ENCODE peak calls at places on chromosomes 3 and 15, in seven cellular contexts. S, G, U, Y, B, A and J are unnamed samples.

GRCh38 chr15:98876461-98877369 is 130.9 kb downstream of the PGPEP1L start:
- DNase-seq in S (peak; percentile 49), G (peak; percentile 28), U (no peak), Y (no peak), B (no peak), A (peak; percentile 43), J (no peak)

GRCh38 chr15:80415331-80415730 is 11.1 kb downstream of the ARNT2 start:
- DNase-seq in S (no peak), G (no peak), U (no peak), Y (no peak), B (no peak), A (no peak), J (no peak)

GRCh38 chr3:131348911-131349310 is 32.7 kb upstream of the NUDT16 start:
- DNase-seq in S (no peak), G (no peak), U (no peak), Y (no peak), B (no peak), A (no peak), J (no peak)

GRCh38 chr15:90035835-90036220 is 34.7 kb downstream of the ZNF710 start:
- DNase-seq in S (no peak), G (peak; percentile 19), U (no peak), Y (no peak), B (no peak), A (no peak), J (no peak)

GRCh38 chr3:156797368-156797767 is 28.8 kb upstream of the LEKR1 start:
- DNase-seq in S (no peak), G (no peak), U (no peak), Y (no peak), B (no peak), A (no peak), J (no peak)

GRCh38 chr3:25803833-25804232 is 13.9 kb downstream of the OXSM start:
- DNase-seq in S (no peak), G (no peak), U (no peak), Y (no peak), B (no peak), A (no peak), J (no peak)

GRCh38 chr3:71039332-71039731 is 544.2 kb downstream of the FOXP1 start:
- DNase-seq in S (no peak), G (no peak), U (no peak), Y (no peak), B (no peak), A (no peak), J (no peak)

GRCh38 chr3:64455351-64455750 is 230.1 kb upstream of the PRICKLE2 start:
- DNase-seq in S (no peak), G (no peak), U (no peak), Y (no peak), B (no peak), A (no peak), J (no peak)

GRCh38 chr3:165159760-165160421 is 36.3 kb downstream of the SLITRK3 start:
- DNase-seq in S (no peak), G (no peak), U (no peak), Y (no peak), B (no peak), A (peak; percentile 1), J (no peak)

GRCh38 chr3:28008235-28008634 is 233.2 kb upstream of the CMC1 start:
- DNase-seq in S (no peak), G (no peak), U (no peak), Y (no peak), B (no peak), A (no peak), J (no peak)

GRCh38 chr3:172939651-172940293 is 189.2 kb downstream of the ECT2 start:
- DNase-seq in S (no peak), G (no peak), U (no peak), Y (no peak), B (no peak), A (peak; percentile 92), J (no peak)

GRCh38 chr15:39680868-39681267 is 100.0 kb downstream of the THBS1 start:
- DNase-seq in S (peak; percentile 52), G (no peak), U (no peak), Y (no peak), B (no peak), A (no peak), J (no peak)

GRCh38 chr15:62647195-62647865 is 395.2 kb upstream of the TPM1 start:
- DNase-seq in S (peak; percentile 68), G (no peak), U (no peak), Y (no peak), B (peak; percentile 41), A (peak; percentile 50), J (no peak)

GRCh38 chr3:132997404-132997803 is 40.8 kb upstream of the TMEM108 start:
- DNase-seq in S (no peak), G (no peak), U (no peak), Y (no peak), B (no peak), A (no peak), J (no peak)

GRCh38 chr3:14991818-14992612 is 44.6 kb downstream of the NR2C2 start:
- DNase-seq in S (peak; percentile 18), G (no peak), U (no peak), Y (no peak), B (no peak), A (no peak), J (no peak)

GRCh38 chr3:10940106-10940505 is 52.4 kb upstream of the SLC6A1 start:
- DNase-seq in S (no peak), G (no peak), U (no peak), Y (no peak), B (no peak), A (no peak), J (no peak)

GRCh38 chr15:52254331-52254730 is 41.3 kb downstream of the MYO5C start:
- DNase-seq in S (no peak), G (no peak), U (no peak), Y (no peak), B (no peak), A (peak; percentile 42), J (no peak)

GRCh38 chr15:60799885-60800728 is 321.2 kb upstream of the ICE2 start:
- DNase-seq in S (peak; percentile 54), G (no peak), U (no peak), Y (no peak), B (peak; percentile 45), A (no peak), J (no peak)

GRCh38 chr15:24856397-24857093 is 98.2 kb upstream of the SNRPN start:
- DNase-seq in S (peak; percentile 79), G (no peak), U (peak; percentile 97), Y (peak; percentile 87), B (peak; percentile 88), A (peak; percentile 99), J (peak; percentile 97)

GRCh38 chr15:65385868-65386253 is 8.1 kb upstream of the IGDCC3 start:
- DNase-seq in S (no peak), G (no peak), U (no peak), Y (no peak), B (no peak), A (no peak), J (no peak)

GRCh38 chr3:66527253-66527652 is 26.4 kb upstream of the LRIG1 start:
- DNase-seq in S (no peak), G (no peak), U (no peak), Y (no peak), B (no peak), A (no peak), J (no peak)

GRCh38 chr15:89088605-89089315 is 504 bp downstream of the ABHD2 start:
- DNase-seq in S (peak; percentile 34), G (no peak), U (no peak), Y (no peak), B (peak; percentile 51), A (no peak), J (no peak)

GRCh38 chr15:36632196-36632595 is 52.8 kb downstream of the CDIN1 start:
- DNase-seq in S (peak; percentile 75), G (no peak), U (no peak), Y (no peak), B (peak; percentile 49), A (peak; percentile 71), J (no peak)

GRCh38 chr15:23401627-23402026 is 45.4 kb downstream of the GOLGA6L2 start:
- DNase-seq in S (no peak), G (no peak), U (no peak), Y (no peak), B (no peak), A (no peak), J (no peak)
- H2AK5ac ChIP-seq in S (no peak overlapping the region), G (no peak overlapping the region), U (no peak overlapping the region), Y (no peak overlapping the region), B (no peak overlapping the region), A (no peak overlapping the region), J (no peak overlapping the region)

GRCh38 chr3:23051240-23052140 is 151.6 kb upstream of the UBE2E2 start:
- DNase-seq in S (no peak), G (no peak), U (no peak), Y (no peak), B (peak; percentile 12), A (no peak), J (no peak)
- H2AK5ac ChIP-seq in S (no peak overlapping the region), G (no peak overlapping the region), U (no peak overlapping the region), Y (no peak overlapping the region), B (no peak overlapping the region), A (no peak overlapping the region), J (no peak overlapping the region)

GRCh38 chr3:105828703-105829102 is 40.1 kb downstream of the CBLB start:
- DNase-seq in S (no peak), G (no peak), U (no peak), Y (no peak), B (peak; percentile 37), A (no peak), J (no peak)

GRCh38 chr3:105829879-105830622 is 38.8 kb downstream of the CBLB start:
- DNase-seq in S (peak; percentile 44), G (no peak), U (no peak), Y (no peak), B (peak; percentile 40), A (no peak), J (no peak)

GRCh38 chr3:105827959-105828358 is 40.9 kb downstream of the CBLB start:
- DNase-seq in S (peak; percentile 90), G (peak; percentile 45), U (peak; percentile 23), Y (no peak), B (peak; percentile 89), A (peak; percentile 94), J (peak; percentile 41)

GRCh38 chr3:105830836-105831235 is 38.0 kb downstream of the CBLB start:
- DNase-seq in S (no peak), G (no peak), U (no peak), Y (no peak), B (no peak), A (no peak), J (no peak)

DNA sequence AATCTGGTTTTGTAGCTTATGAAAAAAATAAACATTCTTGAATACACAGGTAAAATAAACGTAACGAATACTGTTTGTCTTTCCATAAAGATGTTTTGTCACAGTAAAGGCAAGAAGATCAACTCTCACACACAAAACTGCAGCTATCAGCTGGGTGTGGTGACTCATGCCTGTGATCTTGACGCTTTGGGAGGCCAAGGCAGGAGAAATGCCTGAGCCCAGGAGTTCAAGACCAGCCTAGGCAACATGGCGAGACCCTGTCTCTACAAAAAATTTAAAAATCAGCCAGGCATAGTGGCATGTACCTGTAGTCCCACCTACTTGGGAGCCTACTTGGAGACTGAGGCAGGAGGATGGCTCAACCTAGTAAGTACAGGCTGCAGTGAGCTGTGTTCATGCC is 39.6 kb downstream of the CBLB start:
- DNase-seq in S (no peak), G (no peak), U (no peak), Y (no peak), B (no peak), A (no peak), J (no peak)
- H2AK5ac ChIP-seq in S (peak overlapping the region; percentile 78), G (no peak overlapping the region), U (no peak overlapping the region), Y (no peak overlapping the region), B (peak overlapping the region; percentile 66), A (no peak overlapping the region), J (no peak overlapping the region)

DNA sequence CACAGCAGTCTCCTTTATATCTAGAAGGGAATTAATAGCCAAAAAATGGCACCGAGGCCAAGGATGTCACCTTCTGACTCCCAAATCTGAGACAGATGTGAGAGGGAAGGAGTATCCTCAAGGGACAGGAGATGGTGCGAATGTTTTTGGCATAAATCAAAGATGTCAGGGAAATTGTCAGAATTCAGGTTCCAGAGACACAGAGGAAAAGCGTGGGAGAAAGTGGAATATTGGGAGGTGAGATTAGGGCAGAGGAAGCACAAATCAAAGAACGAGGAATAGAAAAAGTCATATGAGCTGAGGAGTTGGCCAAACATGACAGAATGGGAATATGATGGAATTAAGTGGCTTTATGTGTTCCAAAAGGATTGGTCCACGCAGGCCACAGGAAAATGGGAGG is 6.0 kb downstream of the CCR5AS start:
- DNase-seq in S (no peak), G (no peak), U (no peak), Y (no peak), B (no peak), A (no peak), J (no peak)
- H2AK5ac ChIP-seq in S (no peak overlapping the region), G (no peak overlapping the region), U (no peak overlapping the region), Y (no peak overlapping the region), B (no peak overlapping the region), A (no peak overlapping the region), J (no peak overlapping the region)